ENCODE peak calls at places on chromosomes 16 and 17, in ten cellular contexts. K is spleen, A is endodermal cell, Y is A549, N is tibial artery, T is GM23338, R is HFF-Myc, X is keratinocyte, J is mammary epithelial cell, I is left lung. F is an unnamed sample.

GRCh38 chr17:73719588-73720071 is 75.4 kb upstream of the SDK2 start:
- DNase-seq in N (no peak), I (no peak), K (peak; percentile 81), X (no peak), R (no peak), J (no peak), T (peak; percentile 24), A (peak; percentile 61), Y (no peak), F (no peak)

GRCh38 chr17:60525347-60525623 is 757 bp downstream of the APPBP2 start:
- DNase-seq in X (no peak), T (peak; percentile 16), R (no peak), N (no peak), J (no peak), K (no peak), I (no peak), Y (no peak), A (no peak), F (peak; percentile 8)

GRCh38 chr16:27974896-27975540 is 88.5 kb downstream of the GSG1L start:
- DNase-seq in A (no peak), Y (no peak), X (no peak), N (no peak), J (no peak), K (peak; percentile 12), I (no peak), R (no peak), T (no peak), F (no peak)

GRCh38 chr16:10256855-10257641 is 74.8 kb upstream of the GRIN2A start:
- DNase-seq in N (no peak), I (no peak), R (no peak), X (no peak), T (peak; percentile 80), K (peak; percentile 81), A (peak; percentile 83), J (peak; percentile 27), Y (peak; percentile 56), F (peak; percentile 20)

GRCh38 chr16:74778646-74779045 is 4.0 kb upstream of the FA2H start:
- DNase-seq in A (no peak), I (no peak), J (no peak), X (no peak), K (no peak), R (no peak), N (no peak), Y (no peak), T (no peak), F (no peak)

GRCh38 chr17:81000631-81001357 is 9.2 kb downstream of the CHMP6 start:
- DNase-seq in R (no peak), I (no peak), K (peak; percentile 76), A (peak; percentile 46), Y (no peak), X (no peak), N (no peak), T (no peak), J (no peak), F (no peak)

GRCh38 chr16:85361441-85362118 is 249.3 kb upstream of the CIBAR2 start:
- DNase-seq in A (no peak), R (no peak), T (no peak), N (no peak), I (peak; percentile 85), J (no peak), K (no peak), Y (no peak), X (no peak), F (no peak)

GRCh38 chr16:3564889-3565141 is 12.4 kb downstream of the NLRC3 start:
- DNase-seq in X (no peak), A (no peak), K (no peak), T (no peak), I (no peak), Y (no peak), R (no peak), N (no peak), J (no peak), F (no peak)

GRCh38 chr17:46078675-46079074 is 79.6 kb downstream of the STH start:
- DNase-seq in T (no peak), N (no peak), K (no peak), Y (no peak), J (no peak), R (no peak), X (no peak), I (no peak), A (no peak), F (no peak)

GRCh38 chr16:77977336-77977735 is 45.0 kb upstream of the CLEC3A start:
- DNase-seq in A (no peak), I (no peak), K (no peak), N (no peak), R (no peak), X (no peak), T (no peak), J (no peak), Y (no peak), F (no peak)

GRCh38 chr16:77971306-77972131 is 50.8 kb upstream of the CLEC3A start:
- DNase-seq in N (peak; percentile 79), K (peak; percentile 90), A (peak; percentile 97), J (peak; percentile 42), T (peak; percentile 96), R (peak; percentile 11), Y (peak; percentile 31), X (peak; percentile 13), I (peak; percentile 79), F (peak; percentile 70)

GRCh38 chr16:77974883-77975282 is 47.5 kb upstream of the CLEC3A start:
- DNase-seq in Y (no peak), K (no peak), R (no peak), I (no peak), J (peak; percentile 9), A (peak; percentile 92), N (no peak), X (no peak), T (peak; percentile 68), F (no peak)

GRCh38 chr16:77975942-77976341 is 46.4 kb upstream of the CLEC3A start:
- DNase-seq in R (no peak), I (no peak), N (no peak), X (no peak), A (no peak), J (no peak), T (no peak), Y (no peak), K (no peak), F (no peak)
- TF ChIP-seq CTCF in R (no peak), I (no peak), N (no peak), X (no peak), A (peak; percentile 45), J (no peak), T (no peak), Y (no peak), K (no peak), F (no peak)

GRCh38 chr17:76054112-76054476 is 18.2 kb downstream of the SRP68 start:
- DNase-seq in I (no peak), R (no peak), X (peak; percentile 68), T (no peak), Y (peak; percentile 34), N (no peak), J (peak; percentile 68), K (no peak), A (no peak), F (peak; percentile 87)
- H3K4me3 ChIP-seq in I (no peak overlapping the region), R (no peak overlapping the region), X (peak overlapping the region; percentile 55), T (no peak overlapping the region), Y (no peak overlapping the region), N (no peak overlapping the region), J (no peak overlapping the region), K (no peak overlapping the region), A (no peak overlapping the region), F (no peak overlapping the region)

GRCh38 chr17:47970725-47971511 is at the start of gene CDK5RAP3:
- DNase-seq in J (peak; percentile 99), I (peak; percentile 100), N (peak; percentile 100), X (peak; percentile 92), R (peak; percentile 98), A (peak; percentile 100), K (peak; percentile 100), Y (peak; percentile 96), T (peak; percentile 100), F (peak; percentile 99)

GRCh38 chr17:47973541-47973940 is 2.6 kb downstream of the CDK5RAP3 start:
- DNase-seq in A (no peak), J (no peak), R (no peak), N (no peak), X (no peak), T (no peak), I (no peak), K (no peak), Y (no peak), F (no peak)

GRCh38 chr17:47978324-47978723 is 7.4 kb downstream of the CDK5RAP3 start:
- DNase-seq in T (peak; percentile 95), N (no peak), X (no peak), J (peak; percentile 26), A (peak; percentile 95), Y (peak; percentile 93), K (no peak), I (no peak), R (peak; percentile 22), F (peak; percentile 54)

GRCh38 chr17:47975815-47976190 is 4.9 kb downstream of the CDK5RAP3 start:
- DNase-seq in I (no peak), X (no peak), J (no peak), K (no peak), A (peak; percentile 37), N (no peak), R (no peak), Y (no peak), T (no peak), F (no peak)

GRCh38 chr17:47975189-47975814 is 4.4 kb downstream of the CDK5RAP3 start:
- DNase-seq in A (peak; percentile 86), N (no peak), Y (no peak), R (no peak), X (no peak), J (no peak), I (no peak), K (no peak), T (peak; percentile 47), F (no peak)
- TF ChIP-seq CTCF in A (peak; percentile 50), N (no peak), Y (no peak), R (no peak), X (no peak), J (no peak), I (no peak), K (no peak), T (peak; percentile 54), F (no peak)

GRCh38 chr17:22703786-22704441 is 1011.6 kb downstream of the KCNJ18 start:
- DNase-seq in N (no peak), J (no peak), A (no peak), X (no peak), Y (peak; percentile 31), R (no peak), K (no peak), T (no peak), I (no peak), F (no peak)

GRCh38 chr17:22704674-22705073 is 1012.4 kb downstream of the KCNJ18 start:
- DNase-seq in T (no peak), J (no peak), Y (no peak), I (no peak), N (no peak), X (no peak), K (no peak), A (no peak), R (no peak), F (no peak)

GRCh38 chr17:22707626-22708025 is 1015.3 kb downstream of the KCNJ18 start:
- DNase-seq in X (no peak), I (no peak), N (no peak), J (no peak), R (no peak), K (no peak), A (no peak), Y (no peak), T (no peak), F (no peak)

DNA sequence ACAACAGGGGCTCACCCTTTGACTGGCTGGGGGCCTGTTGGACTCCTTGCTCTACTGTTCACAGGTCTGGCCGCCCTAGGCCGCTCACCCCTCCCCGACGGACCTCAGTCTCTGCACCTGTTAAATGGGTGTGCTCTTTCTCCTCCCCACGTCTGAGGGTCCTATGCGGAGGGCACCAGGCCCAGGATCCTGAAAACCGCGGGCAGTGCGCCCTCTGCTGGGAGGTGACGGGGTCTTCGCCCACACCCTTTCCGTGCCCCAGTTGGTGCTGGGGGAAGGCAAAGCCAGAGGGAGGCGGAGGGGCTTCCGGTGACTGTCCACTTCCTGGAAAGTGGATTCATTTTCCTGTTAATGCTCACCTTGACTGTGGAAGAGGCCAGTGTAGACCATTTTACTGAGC is 1010.9 kb downstream of the KCNJ18 start:
- DNase-seq in R (no peak), A (no peak), J (no peak), N (no peak), Y (no peak), K (no peak), T (no peak), I (no peak), X (no peak), F (no peak)
- H3K4me3 ChIP-seq in R (no peak overlapping the region), A (no peak overlapping the region), J (no peak overlapping the region), N (no peak overlapping the region), Y (no peak overlapping the region), K (no peak overlapping the region), T (no peak overlapping the region), I (no peak overlapping the region), X (no peak overlapping the region), F (no peak overlapping the region)